ENCODE peak calls at places on chromosome 3, in seven cellular contexts. P is HepG2, T is K562, H is GM12878, R is HCT116, F is H1, L is SK-N-SH. K is an unnamed sample.

GRCh38 chr3:162525052-162525451 is 1028.4 kb downstream of the OTOL1 start:
- DNase-seq in R (no peak), L (no peak), P (no peak), F (no peak), T (no peak), H (no peak), K (no peak)

GRCh38 chr3:59749291-59749690 is 699.5 kb upstream of the CFAP20DC start:
- DNase-seq in P (no peak), T (no peak), F (no peak), H (no peak), R (no peak), L (no peak), K (no peak)

GRCh38 chr3:56885879-56886647 is 84.3 kb upstream of the ARHGEF3 start:
- DNase-seq in P (no peak), F (no peak), H (no peak), T (no peak), R (no peak), L (no peak), K (no peak)

GRCh38 chr3:118127992-118128391 is 906.7 kb downstream of the IGSF11 start:
- DNase-seq in L (no peak), P (no peak), H (no peak), F (no peak), T (no peak), R (no peak), K (no peak)

GRCh38 chr3:143267984-143268383 is 148.4 kb downstream of the CHST2 start:
- DNase-seq in P (no peak), T (no peak), L (no peak), R (no peak), F (no peak), H (no peak), K (no peak)

GRCh38 chr3:119294889-119295769 is 946 bp downstream of the ARHGAP31 start:
- DNase-seq in H (no peak), F (no peak), T (no peak), P (no peak), R (no peak), L (peak), K (peak)

GRCh38 chr3:54771050-54771449 is 156.8 kb downstream of the LRTM1 start:
- DNase-seq in L (peak), T (no peak), F (peak), P (no peak), R (no peak), H (no peak), K (no peak)

GRCh38 chr3:60998855-60999254 is 252.4 kb downstream of the FHIT start:
- DNase-seq in H (no peak), F (no peak), L (no peak), R (no peak), T (no peak), P (no peak), K (no peak)

GRCh38 chr3:72569754-72570440 is 278.3 kb downstream of the SHQ1 start:
- DNase-seq in F (no peak), R (no peak), H (no peak), L (peak), P (no peak), T (no peak), K (no peak)

GRCh38 chr3:55622116-55622515 is 135.0 kb upstream of the WNT5A start:
- DNase-seq in R (no peak), H (no peak), P (no peak), F (no peak), T (no peak), L (no peak), K (no peak)

GRCh38 chr3:7621645-7622044 is 760.7 kb downstream of the GRM7 start:
- DNase-seq in F (no peak), L (no peak), T (no peak), P (no peak), H (no peak), R (no peak), K (no peak)

DNA sequence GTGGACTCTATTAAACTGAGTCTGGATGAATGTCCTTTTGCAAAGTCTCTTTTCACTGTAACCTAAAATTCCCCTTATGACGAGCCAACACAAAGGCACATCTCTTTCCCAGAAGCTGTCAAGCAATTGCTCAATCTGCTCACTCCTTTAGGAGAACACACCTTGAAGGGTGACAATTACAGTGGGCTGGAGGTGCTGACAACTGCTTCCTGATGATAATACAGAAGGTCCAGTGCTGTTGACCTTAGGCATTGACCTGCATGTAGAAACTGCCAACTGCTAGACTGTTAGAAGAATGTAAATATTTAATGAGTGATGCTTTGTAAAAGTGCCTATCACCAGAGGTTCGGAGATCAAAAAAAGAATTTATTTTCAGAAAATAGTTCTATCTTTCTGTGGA is 757.7 kb downstream of the GRM7 start:
- DNase-seq in F (no peak), R (no peak), T (no peak), H (no peak), L (no peak), P (no peak), K (no peak)
- TF ChIP-seq JUND in F (no peak), R (no peak), T (no peak), H (no peak), L (no peak), P (no peak), K (no peak)

GRCh38 chr3:38387862-38388261 is 41.3 kb downstream of the XYLB start:
- DNase-seq in L (no peak), T (no peak), F (no peak), R (no peak), P (no peak), H (no peak), K (no peak)

GRCh38 chr3:38397320-38397719 is 50.7 kb downstream of the XYLB start:
- DNase-seq in F (peak), H (no peak), T (peak), P (peak), R (no peak), L (no peak), K (peak)

GRCh38 chr3:38396861-38397260 is 50.3 kb downstream of the XYLB start:
- DNase-seq in T (no peak), P (no peak), H (no peak), L (no peak), F (peak), R (no peak), K (no peak)

GRCh38 chr3:38396239-38396638 is 49.7 kb downstream of the XYLB start:
- DNase-seq in F (peak), L (no peak), T (no peak), R (no peak), P (no peak), H (no peak), K (no peak)

GRCh38 chr3:38392604-38393163 is 46.1 kb downstream of the XYLB start:
- DNase-seq in L (no peak), T (no peak), F (no peak), R (no peak), P (no peak), H (no peak), K (no peak)
- TF ChIP-seq JUND in L (no peak), T (no peak), F (no peak), R (no peak), P (no peak), H (no peak), K (no peak)

DNA sequence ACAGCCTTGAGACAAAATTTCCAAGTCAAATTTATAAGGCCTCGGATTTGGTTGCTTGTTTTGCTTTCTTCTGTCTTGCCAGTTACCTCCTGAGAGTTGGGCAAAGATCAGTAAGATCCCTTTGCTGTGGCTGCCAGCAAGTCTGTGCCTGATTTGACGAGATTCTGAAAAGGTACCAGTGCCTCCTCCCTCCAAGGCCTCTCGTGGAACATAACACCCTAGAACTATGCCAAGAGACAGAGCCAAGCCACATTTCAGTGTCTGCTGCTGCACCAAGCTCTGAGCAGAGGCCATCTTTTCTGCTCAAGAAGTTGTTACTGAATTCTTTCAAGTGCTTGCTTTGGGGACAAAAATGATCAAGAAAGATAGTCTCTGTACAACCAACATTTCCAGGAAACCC is 61.0 kb downstream of the GTPBP8 start:
- DNase-seq in F (no peak), L (no peak), T (no peak), R (no peak), P (no peak), H (no peak), K (no peak)
- TF ChIP-seq JUND in F (no peak), L (no peak), T (no peak), R (no peak), P (no peak), H (no peak), K (no peak)

GRCh38 chr3:14324224-14324944 is 78.0 kb upstream of the SLC6A6 start:
- DNase-seq in R (peak), H (no peak), T (no peak), L (no peak), P (no peak), F (no peak), K (no peak)
- TF ChIP-seq JUND in R (peak), H (no peak), T (no peak), L (no peak), P (no peak), F (no peak), K (no peak)

DNA sequence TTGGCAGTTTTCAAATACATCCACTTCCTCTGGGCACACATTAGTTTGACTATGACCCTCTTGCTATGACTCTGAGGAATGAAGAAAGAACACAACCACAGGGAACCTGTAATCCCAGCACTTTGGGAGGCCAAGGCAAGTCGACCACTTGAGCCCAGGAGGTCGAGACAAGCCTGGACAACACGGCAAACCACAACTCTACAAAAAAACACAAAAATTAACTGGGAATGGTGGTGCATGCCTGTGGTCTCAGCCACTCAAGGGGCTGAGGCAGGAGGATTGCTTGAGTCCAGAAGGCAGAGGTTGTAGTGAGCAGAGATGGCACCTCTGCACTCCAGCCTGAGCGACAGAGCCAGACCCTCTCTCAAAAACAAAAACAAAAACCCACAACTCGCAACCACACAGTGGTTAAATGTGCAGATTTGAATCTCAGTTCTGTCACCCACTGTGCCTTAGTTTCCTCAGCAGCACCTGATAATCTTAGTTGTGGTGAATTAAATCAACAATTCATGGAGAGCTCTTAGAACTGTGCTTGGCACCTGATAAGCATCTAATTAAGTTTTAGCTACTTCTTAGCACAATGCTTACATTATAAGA is 65.7 kb downstream of the MYLK start:
- DNase-seq in L (no peak), H (no peak), F (no peak), T (no peak), P (no peak), R (no peak), K (no peak)
- TF ChIP-seq JUND in L (no peak), H (no peak), F (no peak), T (no peak), P (no peak), R (no peak), K (no peak)

GRCh38 chr3:27565201-27565827 is 81.1 kb upstream of the SLC4A7 start:
- DNase-seq in R (no peak), T (no peak), P (no peak), H (no peak), F (no peak), L (no peak), K (no peak)

GRCh38 chr3:27567251-27567650 is 83.1 kb upstream of the SLC4A7 start:
- DNase-seq in L (no peak), H (no peak), T (no peak), R (no peak), F (no peak), P (no peak), K (no peak)

GRCh38 chr3:27570421-27571106 is 86.4 kb upstream of the SLC4A7 start:
- DNase-seq in P (no peak), L (no peak), F (no peak), R (no peak), T (no peak), H (no peak), K (no peak)

GRCh38 chr3:27573780-27574437 is 89.7 kb upstream of the SLC4A7 start:
- DNase-seq in L (no peak), P (no peak), R (no peak), H (no peak), T (no peak), F (no peak), K (no peak)

GRCh38 chr3:27568393-27568792 is 84.2 kb upstream of the SLC4A7 start:
- DNase-seq in P (no peak), H (no peak), F (no peak), L (peak), T (no peak), R (no peak), K (peak)
- TF ChIP-seq JUND in P (no peak), H (no peak), F (no peak), L (no peak), T (no peak), R (no peak), K (no peak)

GRCh38 chr3:16253601-16254000 is 11.1 kb downstream of the DPH3 start:
- DNase-seq in P (no peak), F (no peak), L (no peak), R (no peak), T (no peak), H (no peak), K (no peak)

GRCh38 chr3:16257304-16257703 is 7.4 kb downstream of the DPH3 start:
- DNase-seq in F (no peak), H (no peak), P (no peak), T (no peak), R (no peak), L (no peak), K (no peak)

GRCh38 chr3:16252988-16253387 is 11.8 kb downstream of the DPH3 start:
- DNase-seq in F (no peak), R (no peak), T (no peak), P (no peak), L (no peak), H (no peak), K (no peak)

GRCh38 chr3:16252243-16252978 is 12.3 kb downstream of the DPH3 start:
- DNase-seq in P (peak), L (no peak), H (peak), T (no peak), R (no peak), F (no peak), K (no peak)

DNA sequence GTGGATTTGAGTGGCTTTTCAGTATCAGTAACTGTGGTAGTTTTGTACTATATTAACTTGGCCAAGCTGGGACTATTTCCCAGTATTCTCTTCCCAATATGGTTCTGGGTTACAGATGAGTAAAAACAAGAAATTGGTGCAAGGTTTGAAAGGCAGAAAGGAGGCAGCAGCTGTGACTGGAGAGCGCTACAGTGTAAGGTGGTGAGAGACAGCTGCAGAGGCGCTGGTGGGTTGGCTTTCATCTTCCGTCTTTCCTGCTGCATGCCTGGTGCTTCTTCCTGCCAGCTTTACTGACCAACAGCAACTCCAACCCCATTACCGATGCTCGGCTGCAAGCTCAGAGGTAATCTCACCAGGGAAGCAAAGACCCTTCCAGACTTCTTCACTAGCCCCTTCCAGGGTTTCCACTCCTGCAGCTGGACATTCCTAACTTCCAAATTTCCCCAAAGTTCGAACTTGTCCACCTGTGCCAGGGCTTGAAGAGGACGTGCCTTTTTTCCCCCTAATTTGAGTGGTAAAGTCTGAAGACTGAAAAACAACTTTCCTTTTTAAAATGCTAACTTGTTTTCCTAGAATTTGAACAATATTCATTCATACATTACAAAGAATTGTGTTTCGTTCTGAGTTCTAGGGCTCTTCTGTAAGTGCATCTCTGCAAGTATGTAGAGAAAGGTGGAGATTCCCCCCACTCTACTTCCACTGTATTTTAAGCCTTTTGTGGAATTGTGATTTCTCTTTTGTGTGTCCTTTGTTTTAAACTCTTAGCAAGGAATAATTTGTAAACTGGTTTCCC is 9.6 kb downstream of the DPH3 start:
- DNase-seq in P (no peak), H (no peak), F (no peak), T (no peak), R (no peak), L (no peak), K (no peak)
- TF ChIP-seq JUND in P (no peak), H (no peak), F (no peak), T (no peak), R (no peak), L (no peak), K (no peak)

GRCh38 chr3:133038089-133038730 is at the start of gene TMEM108:
- DNase-seq in P (no peak), L (peak), R (no peak), T (peak), F (peak), H (no peak), K (no peak)
- TF ChIP-seq JUND in P (no peak), L (no peak), R (no peak), T (no peak), F (no peak), H (no peak), K (no peak)

K was measured in T47D.